ENCODE peak calls at places on chromosomes 13 and 19, in seven cellular contexts. O is adrenal gland, R is hepatocyte, P is heart left ventricle, I is neural crest cell, V is gastrocnemius medialis, E is left lung. F is an unnamed sample.

GRCh38 chr19:7995756-7996155 is 9.7 kb downstream of the ELAVL1 start:
- DNase-seq in O (no peak), R (no peak), P (no peak), I (no peak), V (no peak), E (no peak), F (no peak)

GRCh38 chr13:101709952-101710351 is 257.5 kb downstream of the ITGBL1 start:
- DNase-seq in O (no peak), R (no peak), P (no peak), I (no peak), V (no peak), E (no peak), F (no peak)

GRCh38 chr13:33728271-33729037 is 89.5 kb upstream of the RFC3 start:
- DNase-seq in O (peak), R (no peak), P (peak), I (no peak), V (no peak), E (peak), F (peak)

GRCh38 chr13:36789061-36789460 is 30.0 kb upstream of the RFXAP start:
- DNase-seq in O (no peak), R (no peak), P (no peak), I (no peak), V (no peak), E (no peak), F (no peak)

GRCh38 chr13:79541426-79542049 is 60.6 kb downstream of the NDFIP2 start:
- DNase-seq in O (no peak), R (peak), P (no peak), I (no peak), V (no peak), E (no peak), F (peak)

GRCh38 chr13:112752711-112753541 is 63.1 kb downstream of the ATP11A start:
- DNase-seq in O (no peak), R (no peak), P (no peak), I (no peak), V (no peak), E (no peak), F (no peak)

GRCh38 chr19:13896227-13896626 is 9.7 kb downstream of the BRME1 start:
- DNase-seq in O (no peak), R (no peak), P (no peak), I (no peak), V (no peak), E (no peak), F (no peak)

GRCh38 chr19:52453324-52454094 is at the start of gene ZNF578:
- DNase-seq in O (peak), R (no peak), P (peak), I (no peak), V (peak), E (peak), F (peak)

GRCh38 chr13:41546372-41547252 is 89.3 kb downstream of the RGCC start:
- DNase-seq in O (no peak), R (no peak), P (no peak), I (no peak), V (no peak), E (no peak), F (peak)

GRCh38 chr13:61148691-61149332 is 266.8 kb downstream of the PCDH20 start:
- DNase-seq in O (peak), R (no peak), P (no peak), I (no peak), V (no peak), E (no peak), F (no peak)

GRCh38 chr13:110860986-110861385 is 53.9 kb downstream of the ANKRD10 start:
- DNase-seq in O (no peak), R (no peak), P (no peak), I (no peak), V (no peak), E (no peak), F (no peak)

GRCh38 chr19:40521276-40521675 is 54.5 kb downstream of the SPTBN4 start:
- DNase-seq in O (no peak), R (no peak), P (no peak), I (no peak), V (no peak), E (no peak), F (peak)

GRCh38 chr19:4861147-4861546 is 6.3 kb downstream of the PLIN3 start:
- DNase-seq in O (no peak), R (peak), P (no peak), I (no peak), V (no peak), E (no peak), F (peak)

GRCh38 chr13:77511552-77511951 is 24.0 kb upstream of the SCEL start:
- DNase-seq in O (no peak), R (no peak), P (no peak), I (no peak), V (no peak), E (no peak), F (peak)

GRCh38 chr19:57321164-57321563 is 892 bp downstream of the ZNF543 start:
- DNase-seq in O (no peak), R (no peak), P (no peak), I (no peak), V (no peak), E (no peak), F (no peak)

GRCh38 chr19:11435833-11436313 is 438 bp downstream of the PRKCSH start:
- DNase-seq in O (peak), R (peak), P (no peak), I (no peak), V (no peak), E (peak), F (no peak)

GRCh38 chr13:26663801-26664200 is 96.8 kb downstream of the GPR12 start:
- DNase-seq in O (no peak), R (no peak), P (no peak), I (no peak), V (no peak), E (no peak), F (peak)

GRCh38 chr13:27792393-27793218 is at the start of gene GSX1:
- DNase-seq in O (peak), R (peak), P (peak), I (peak), V (peak), E (peak), F (peak)

GRCh38 chr19:40597329-40597838 is 3.8 kb upstream of the LTBP4 start:
- DNase-seq in O (no peak), R (no peak), P (no peak), I (no peak), V (no peak), E (no peak), F (no peak)

GRCh38 chr13:61246351-61246750 is 169.3 kb downstream of the PCDH20 start:
- DNase-seq in O (no peak), R (no peak), P (no peak), I (no peak), V (no peak), E (no peak), F (no peak)

GRCh38 chr13:74554581-74555290 is 420.5 kb upstream of the KLF12 start:
- DNase-seq in O (no peak), R (no peak), P (no peak), I (no peak), V (no peak), E (no peak), F (no peak)

GRCh38 chr19:12230751-12231733 is 63.6 kb downstream of the ZNF44 start:
- DNase-seq in O (no peak), R (no peak), P (peak), I (no peak), V (no peak), E (no peak), F (peak)

GRCh38 chr19:834216-834615 is 6.6 kb downstream of the AZU1 start:
- DNase-seq in O (no peak), R (no peak), P (no peak), I (no peak), V (no peak), E (no peak), F (no peak)

GRCh38 chr13:114038900-114039299 is 65.0 kb upstream of the C13orf46 start:
- DNase-seq in O (no peak), R (no peak), P (no peak), I (no peak), V (no peak), E (no peak), F (no peak)

GRCh38 chr13:103140001-103140671 is 73.9 kb upstream of the SLC10A2 start:
- DNase-seq in O (no peak), R (peak), P (no peak), I (no peak), V (no peak), E (no peak), F (peak)

GRCh38 chr19:43524922-43525835 is 1.8 kb downstream of the ETHE1 start:
- DNase-seq in O (peak), R (peak), P (peak), I (no peak), V (peak), E (peak), F (peak)

GRCh38 chr19:35563207-35563829 is at the start of gene ATP4A:
- DNase-seq in O (no peak), R (no peak), P (no peak), I (no peak), V (no peak), E (no peak), F (no peak)

GRCh38 chr13:33186851-33187250 is 98.7 kb downstream of the STARD13 start:
- DNase-seq in O (no peak), R (no peak), P (no peak), I (no peak), V (no peak), E (no peak), F (no peak)

GRCh38 chr19:44927746-44928145 is 13.3 kb downstream of the APOC1 start:
- DNase-seq in O (no peak), R (no peak), P (no peak), I (no peak), V (no peak), E (no peak), F (no peak)

GRCh38 chr19:13881692-13882418 is 4.9 kb downstream of the NANOS3 start:
- DNase-seq in O (no peak), R (no peak), P (no peak), I (no peak), V (no peak), E (no peak), F (no peak)

GRCh38 chr13:60099631-60100420 is 63.9 kb downstream of the DIAPH3 start:
- DNase-seq in O (no peak), R (no peak), P (no peak), I (no peak), V (no peak), E (no peak), F (no peak)

GRCh38 chr13:56720841-56721240 is 419.9 kb upstream of the PRR20A start:
- DNase-seq in O (no peak), R (no peak), P (no peak), I (no peak), V (no peak), E (no peak), F (peak)

GRCh38 chr19:4676955-4677731 is 7.0 kb upstream of the MYDGF start:
- DNase-seq in O (peak), R (peak), P (peak), I (peak), V (peak), E (no peak), F (peak)

GRCh38 chr13:60012503-60012902 is 151.2 kb downstream of the DIAPH3 start:
- DNase-seq in O (no peak), R (peak), P (no peak), I (no peak), V (no peak), E (peak), F (peak)

GRCh38 chr19:2602391-2603181 is 99.9 kb downstream of the GNG7 start:
- DNase-seq in O (no peak), R (peak), P (peak), I (no peak), V (peak), E (no peak), F (peak)

GRCh38 chr13:87311165-87311564 is 360.0 kb upstream of the SLITRK5 start:
- DNase-seq in O (no peak), R (no peak), P (no peak), I (no peak), V (no peak), E (no peak), F (no peak)

GRCh38 chr13:44810067-44810840 is 179.0 kb downstream of the NUFIP1 start:
- DNase-seq in O (peak), R (peak), P (peak), I (no peak), V (peak), E (no peak), F (peak)

GRCh38 chr19:40139533-40140287 is 49.0 kb upstream of the ZNF780A start:
- DNase-seq in O (peak), R (peak), P (no peak), I (no peak), V (no peak), E (no peak), F (peak)

GRCh38 chr19:43820098-43820860 is 6.8 kb upstream of the ZNF283 start:
- DNase-seq in O (no peak), R (no peak), P (peak), I (no peak), V (no peak), E (no peak), F (peak)

GRCh38 chr13:74871671-74872070 is 610.3 kb downstream of the TBC1D4 start:
- DNase-seq in O (no peak), R (no peak), P (no peak), I (no peak), V (no peak), E (no peak), F (no peak)

DNA sequence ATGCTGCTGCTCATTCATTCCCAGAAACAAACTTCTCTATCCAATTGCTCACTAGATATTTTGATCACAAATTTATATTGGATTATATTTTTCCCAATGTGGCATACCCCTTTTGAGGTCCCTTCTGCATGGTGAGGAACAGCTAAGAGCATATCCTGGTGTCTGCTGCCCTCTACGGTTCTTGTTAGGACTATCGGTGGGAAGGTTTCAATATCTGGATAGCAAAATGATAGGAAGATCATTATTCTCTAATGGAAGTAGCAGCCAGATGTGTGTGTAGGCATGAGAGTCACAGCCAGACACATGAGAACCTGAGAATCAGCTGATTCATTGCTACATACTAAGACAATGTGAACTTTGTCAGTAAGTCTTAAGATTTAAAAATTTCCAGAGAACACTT is 1422.4 kb upstream of the MIR17HG start:
- DNase-seq in O (no peak), R (peak), P (no peak), I (no peak), V (no peak), E (no peak), F (peak)
- TF ChIP-seq CTCF in O (no peak), R (peak), P (peak), I (peak), V (no peak), E (no peak), F (peak)

GRCh38 chr19:19386373-19386869 is 19.1 kb upstream of the GATAD2A start:
- DNase-seq in O (no peak), R (no peak), P (no peak), I (no peak), V (no peak), E (no peak), F (no peak)
- TF ChIP-seq CTCF in O (no peak), R (peak), P (no peak), I (no peak), V (no peak), E (no peak), F (peak)

GRCh38 chr19:49814010-49814409 is 918 bp upstream of the FUZ start:
- DNase-seq in O (no peak), R (no peak), P (no peak), I (no peak), V (no peak), E (no peak), F (no peak)

GRCh38 chr19:49809987-49810389 is 3.1 kb downstream of the FUZ start:
- DNase-seq in O (no peak), R (no peak), P (no peak), I (no peak), V (no peak), E (no peak), F (no peak)

GRCh38 chr19:49811328-49811727 is 1.8 kb downstream of the FUZ start:
- DNase-seq in O (no peak), R (no peak), P (no peak), I (no peak), V (no peak), E (no peak), F (no peak)

GRCh38 chr19:49812452-49812996 is 568 bp downstream of the FUZ start:
- DNase-seq in O (no peak), R (no peak), P (no peak), I (no peak), V (no peak), E (no peak), F (no peak)

DNA sequence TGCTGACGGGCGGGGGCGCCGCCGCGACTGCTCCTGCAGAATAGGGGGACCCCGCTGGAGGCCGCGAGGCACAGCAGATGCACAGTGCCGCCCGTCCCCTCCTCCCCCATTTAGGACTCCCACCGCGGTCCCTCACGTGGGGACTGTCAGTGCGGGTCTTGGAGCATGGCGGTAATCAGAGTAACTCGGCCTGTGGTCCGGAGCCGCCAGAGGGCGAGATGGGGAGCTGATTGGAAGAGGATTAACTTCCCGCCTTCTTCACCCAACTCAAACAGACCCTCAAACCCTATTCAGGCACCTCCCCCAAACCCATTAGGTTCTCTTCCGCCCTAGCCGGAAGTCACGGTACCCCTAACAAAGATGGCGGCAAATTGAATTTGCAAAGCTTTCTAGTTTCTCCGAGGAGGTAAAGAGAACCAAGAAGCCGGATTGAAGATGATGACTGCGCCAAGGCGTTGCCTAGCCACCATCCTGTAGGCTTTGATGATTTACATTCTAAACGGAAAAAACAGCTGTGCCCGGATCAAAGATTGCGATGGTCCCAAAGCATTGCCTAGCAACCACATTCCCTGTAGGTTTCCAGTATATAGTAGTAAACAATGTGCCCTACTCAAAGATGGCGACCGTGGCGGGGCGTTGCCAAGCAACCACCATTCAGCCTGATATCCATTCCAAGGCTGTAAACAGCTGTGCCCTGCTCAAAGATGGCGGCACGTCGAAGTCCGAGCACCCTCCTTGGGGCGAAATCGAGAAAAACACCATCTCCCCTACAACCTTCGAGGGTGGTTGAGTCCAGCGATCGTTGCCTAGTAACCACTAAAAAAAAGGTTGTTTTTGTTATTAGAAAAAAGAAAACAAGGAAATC is at the start of gene FUZ:
- DNase-seq in O (peak), R (peak), P (peak), I (peak), V (peak), E (peak), F (peak)
- TF ChIP-seq CTCF in O (no peak), R (peak), P (no peak), I (peak), V (peak), E (no peak), F (peak)

DNA sequence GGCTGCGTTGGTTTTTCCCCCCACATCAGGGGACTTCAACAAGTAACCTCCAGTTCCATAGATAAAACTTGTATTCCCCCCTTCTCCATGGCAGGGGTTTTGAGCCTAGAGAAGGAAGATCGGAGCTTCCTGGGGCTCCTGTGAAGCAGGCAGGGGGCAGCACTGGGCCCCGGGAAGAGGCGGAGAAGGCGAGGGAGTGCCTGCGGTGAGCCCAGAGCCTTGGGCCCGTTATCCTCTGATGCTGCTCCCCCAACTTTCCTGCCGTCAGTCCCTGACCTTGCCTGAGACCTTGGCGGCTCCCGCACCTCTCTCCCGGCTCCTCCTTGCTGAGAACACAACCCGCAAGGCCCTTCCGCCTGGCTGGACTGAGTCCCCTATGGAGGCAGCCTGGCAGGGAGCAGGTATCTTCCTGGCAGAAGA is 2.5 kb downstream of the LIPE start:
- DNase-seq in O (peak), R (no peak), P (peak), I (no peak), V (no peak), E (peak), F (no peak)
- TF ChIP-seq CTCF in O (peak), R (peak), P (no peak), I (peak), V (no peak), E (no peak), F (no peak)

F was measured in epithelial cell of esophagus.